ENCODE peak calls at places on chromosomes 4 and X, in seven cellular contexts. One of them, this sample, is unnamed. For H3K9me3, the result is how much of the 10 kb centered on the place peaks cover.

GRCh38 chrX:106752101-106752678 is 25.7 kb downstream of the RNF128 start:
- DNase-seq in OCI-LY7: peak
- DNase-seq in left lung: no peak
- DNase-seq in IMR-90: peak
- DNase-seq in lung: no peak
- DNase-seq in psoas muscle: no peak
- DNase-seq in astrocyte: no peak
- DNase-seq in this sample: no peak

GRCh38 chr4:120869511-120870278 is 52.8 kb downstream of the PRDM5 start:
- DNase-seq in OCI-LY7: no peak
- DNase-seq in left lung: no peak
- DNase-seq in IMR-90: peak
- DNase-seq in lung: no peak
- DNase-seq in psoas muscle: no peak
- DNase-seq in astrocyte: no peak
- DNase-seq in this sample: no peak

GRCh38 chr4:3476936-3477749 is 14.0 kb downstream of the DOK7 start:
- DNase-seq in OCI-LY7: no peak
- DNase-seq in left lung: no peak
- DNase-seq in IMR-90: no peak
- DNase-seq in lung: no peak
- DNase-seq in psoas muscle: peak
- DNase-seq in astrocyte: no peak
- DNase-seq in this sample: no peak

GRCh38 chr4:37793562-37793961 is 32.9 kb upstream of the PGM2 start:
- DNase-seq in OCI-LY7: peak
- DNase-seq in left lung: no peak
- DNase-seq in IMR-90: peak
- DNase-seq in lung: peak
- DNase-seq in psoas muscle: no peak
- DNase-seq in astrocyte: no peak
- DNase-seq in this sample: no peak

GRCh38 chr4:3019471-3019870 is 54.9 kb downstream of the HTT-AS start:
- DNase-seq in OCI-LY7: no peak
- DNase-seq in left lung: no peak
- DNase-seq in IMR-90: no peak
- DNase-seq in lung: no peak
- DNase-seq in psoas muscle: no peak
- DNase-seq in astrocyte: no peak
- DNase-seq in this sample: no peak

GRCh38 chrX:118370921-118371624 is 25.2 kb downstream of the WDR44 start:
- DNase-seq in OCI-LY7: no peak
- DNase-seq in left lung: no peak
- DNase-seq in IMR-90: peak
- DNase-seq in lung: no peak
- DNase-seq in psoas muscle: no peak
- DNase-seq in astrocyte: peak
- DNase-seq in this sample: no peak

GRCh38 chrX:23435575-23435974 is 100.9 kb downstream of the PTCHD1 start:
- DNase-seq in OCI-LY7: no peak
- DNase-seq in left lung: no peak
- DNase-seq in IMR-90: no peak
- DNase-seq in lung: no peak
- DNase-seq in psoas muscle: no peak
- DNase-seq in astrocyte: no peak
- DNase-seq in this sample: no peak

GRCh38 chrX:63664741-63665140 is 120.3 kb downstream of the ARHGEF9 start:
- DNase-seq in OCI-LY7: no peak
- DNase-seq in left lung: no peak
- DNase-seq in IMR-90: peak
- DNase-seq in lung: no peak
- DNase-seq in psoas muscle: no peak
- DNase-seq in astrocyte: no peak
- DNase-seq in this sample: no peak

GRCh38 chr4:119946359-119946758 is 120.3 kb downstream of the MAD2L1 start:
- DNase-seq in OCI-LY7: no peak
- DNase-seq in left lung: no peak
- DNase-seq in IMR-90: peak
- DNase-seq in lung: no peak
- DNase-seq in psoas muscle: no peak
- DNase-seq in astrocyte: no peak
- DNase-seq in this sample: no peak

GRCh38 chr4:55411621-55412020 is 15.9 kb downstream of the TMEM165 start:
- DNase-seq in OCI-LY7: no peak
- DNase-seq in left lung: no peak
- DNase-seq in IMR-90: peak
- DNase-seq in lung: no peak
- DNase-seq in psoas muscle: no peak
- DNase-seq in astrocyte: peak
- DNase-seq in this sample: no peak

GRCh38 chr4:26459756-26460530 is 30.3 kb downstream of the CCKAR start:
- DNase-seq in OCI-LY7: no peak
- DNase-seq in left lung: no peak
- DNase-seq in IMR-90: peak
- DNase-seq in lung: no peak
- DNase-seq in psoas muscle: no peak
- DNase-seq in astrocyte: peak
- DNase-seq in this sample: no peak

GRCh38 chr4:105895609-105896460 is 564 bp downstream of the NPNT start:
- DNase-seq in OCI-LY7: no peak
- DNase-seq in left lung: peak
- DNase-seq in IMR-90: no peak
- DNase-seq in lung: peak
- DNase-seq in psoas muscle: peak
- DNase-seq in astrocyte: peak
- DNase-seq in this sample: no peak

GRCh38 chr4:48831532-48832015 is 686 bp downstream of the OCIAD1 start:
- DNase-seq in OCI-LY7: peak
- DNase-seq in left lung: no peak
- DNase-seq in IMR-90: peak
- DNase-seq in lung: no peak
- DNase-seq in psoas muscle: no peak
- DNase-seq in astrocyte: no peak
- DNase-seq in this sample: no peak

GRCh38 chr4:105215609-105216313 is 69.1 kb downstream of the TET2 start:
- DNase-seq in OCI-LY7: no peak
- DNase-seq in left lung: no peak
- DNase-seq in IMR-90: peak
- DNase-seq in lung: no peak
- DNase-seq in psoas muscle: no peak
- DNase-seq in astrocyte: peak
- DNase-seq in this sample: no peak

GRCh38 chr4:116005037-116005805 is 891.8 kb upstream of the NDST4 start:
- DNase-seq in OCI-LY7: peak
- DNase-seq in left lung: no peak
- DNase-seq in IMR-90: no peak
- DNase-seq in lung: no peak
- DNase-seq in psoas muscle: no peak
- DNase-seq in astrocyte: no peak
- DNase-seq in this sample: no peak

GRCh38 chr4:125323547-125324100 is 8.9 kb downstream of the FAT4 start:
- DNase-seq in OCI-LY7: no peak
- DNase-seq in left lung: no peak
- DNase-seq in IMR-90: peak
- DNase-seq in lung: no peak
- DNase-seq in psoas muscle: no peak
- DNase-seq in astrocyte: peak
- DNase-seq in this sample: no peak

GRCh38 chr4:177696438-177696966 is 254.3 kb upstream of the AGA start:
- DNase-seq in OCI-LY7: no peak
- DNase-seq in left lung: no peak
- DNase-seq in IMR-90: peak
- DNase-seq in lung: no peak
- DNase-seq in psoas muscle: no peak
- DNase-seq in astrocyte: peak
- DNase-seq in this sample: no peak

DNA sequence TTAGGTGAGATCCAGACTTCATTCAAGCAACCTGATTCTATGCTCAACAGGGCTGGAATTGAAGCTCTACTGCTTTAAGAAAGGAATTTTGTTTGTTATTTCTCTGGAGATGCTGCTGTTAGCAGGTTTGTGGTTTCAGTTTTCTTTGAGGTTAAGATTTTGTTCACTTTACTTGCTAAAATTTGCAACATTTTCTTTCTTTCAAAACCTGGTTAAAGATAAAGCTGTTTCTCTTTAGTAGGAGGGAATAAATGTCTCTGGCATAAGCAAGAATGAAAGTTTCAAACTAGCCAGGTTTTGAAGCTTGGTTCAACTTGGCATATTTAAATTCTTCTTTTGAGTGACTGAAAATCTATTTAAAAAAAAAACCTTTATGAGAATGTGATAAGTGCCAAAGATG is 660.6 kb upstream of the NR3C2 start:
- DNase-seq in OCI-LY7: no peak
- DNase-seq in left lung: no peak
- DNase-seq in IMR-90: no peak
- DNase-seq in lung: no peak
- DNase-seq in psoas muscle: no peak
- DNase-seq in astrocyte: no peak
- DNase-seq in this sample: no peak
- H3K9me3 ChIP-seq in OCI-LY7: under half
- H3K9me3 ChIP-seq in left lung: under half
- H3K9me3 ChIP-seq in IMR-90: under half
- H3K9me3 ChIP-seq in lung: under half
- H3K9me3 ChIP-seq in psoas muscle: under half
- H3K9me3 ChIP-seq in astrocyte: under half
- H3K9me3 ChIP-seq in this sample: under half

GRCh38 chrX:67779099-67779498 is 235.3 kb downstream of the AR start:
- DNase-seq in OCI-LY7: no peak
- DNase-seq in left lung: peak
- DNase-seq in IMR-90: no peak
- DNase-seq in lung: peak
- DNase-seq in psoas muscle: peak
- DNase-seq in astrocyte: no peak
- DNase-seq in this sample: no peak

GRCh38 chrX:67780694-67781109 is 236.9 kb downstream of the AR start:
- DNase-seq in OCI-LY7: no peak
- DNase-seq in left lung: peak
- DNase-seq in IMR-90: peak
- DNase-seq in lung: peak
- DNase-seq in psoas muscle: peak
- DNase-seq in astrocyte: peak
- DNase-seq in this sample: no peak

GRCh38 chrX:67784712-67785111 is 240.9 kb downstream of the AR start:
- DNase-seq in OCI-LY7: no peak
- DNase-seq in left lung: no peak
- DNase-seq in IMR-90: no peak
- DNase-seq in lung: no peak
- DNase-seq in psoas muscle: no peak
- DNase-seq in astrocyte: no peak
- DNase-seq in this sample: no peak

GRCh38 chrX:67777148-67777547 is 233.3 kb downstream of the AR start:
- DNase-seq in OCI-LY7: no peak
- DNase-seq in left lung: no peak
- DNase-seq in IMR-90: no peak
- DNase-seq in lung: no peak
- DNase-seq in psoas muscle: no peak
- DNase-seq in astrocyte: no peak
- DNase-seq in this sample: no peak

DNA sequence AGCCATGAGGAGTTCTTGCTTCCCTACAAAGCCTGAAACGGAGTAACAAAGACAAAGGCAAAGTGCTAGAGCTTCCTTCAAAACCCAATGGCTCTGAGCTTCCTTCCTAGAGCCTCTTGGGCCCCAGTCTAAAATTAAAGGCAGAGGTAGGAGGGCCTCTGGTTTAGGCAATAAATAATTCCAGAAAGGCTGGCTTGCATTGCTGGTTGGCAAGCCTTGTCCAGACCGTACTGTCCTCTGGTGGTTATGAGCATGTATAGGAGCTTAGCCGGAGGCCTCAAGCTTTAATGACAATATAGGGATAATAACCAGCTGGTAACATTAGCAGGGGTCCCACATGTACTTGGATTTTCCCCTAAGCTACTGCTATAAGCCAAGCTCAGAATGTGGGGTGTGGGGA is 237.3 kb downstream of the AR start:
- DNase-seq in OCI-LY7: no peak
- DNase-seq in left lung: no peak
- DNase-seq in IMR-90: no peak
- DNase-seq in lung: no peak
- DNase-seq in psoas muscle: peak
- DNase-seq in astrocyte: no peak
- DNase-seq in this sample: no peak
- H3K9me3 ChIP-seq in OCI-LY7: under half
- H3K9me3 ChIP-seq in left lung: under half
- H3K9me3 ChIP-seq in IMR-90: under half
- H3K9me3 ChIP-seq in lung: under half
- H3K9me3 ChIP-seq in psoas muscle: under half
- H3K9me3 ChIP-seq in astrocyte: under half
- H3K9me3 ChIP-seq in this sample: under half

GRCh38 chr4:11216520-11216919 is 212.2 kb downstream of the HS3ST1 start:
- DNase-seq in OCI-LY7: no peak
- DNase-seq in left lung: no peak
- DNase-seq in IMR-90: no peak
- DNase-seq in lung: no peak
- DNase-seq in psoas muscle: no peak
- DNase-seq in astrocyte: no peak
- DNase-seq in this sample: no peak

GRCh38 chr4:11218692-11219091 is 210.0 kb downstream of the HS3ST1 start:
- DNase-seq in OCI-LY7: no peak
- DNase-seq in left lung: no peak
- DNase-seq in IMR-90: no peak
- DNase-seq in lung: no peak
- DNase-seq in psoas muscle: no peak
- DNase-seq in astrocyte: no peak
- DNase-seq in this sample: no peak

DNA sequence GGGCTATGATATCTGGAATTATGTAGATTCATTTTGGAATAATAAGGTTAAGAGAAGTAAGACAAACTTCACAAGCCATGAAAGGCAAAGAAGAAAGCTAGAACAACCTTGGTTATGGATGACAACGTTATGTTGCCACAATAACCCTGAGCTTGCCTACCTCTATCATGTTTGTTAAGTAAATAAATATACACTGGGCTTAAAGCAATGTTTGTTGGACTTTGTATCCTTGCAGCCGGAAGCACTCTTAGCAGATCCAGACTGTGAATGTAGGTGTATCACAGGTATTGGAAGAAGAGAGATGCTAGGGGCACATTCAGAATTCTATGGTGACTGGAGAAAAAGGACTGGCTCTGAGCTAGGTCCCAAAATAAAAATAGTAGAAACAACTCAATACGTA is 214.4 kb downstream of the HS3ST1 start:
- DNase-seq in OCI-LY7: no peak
- DNase-seq in left lung: no peak
- DNase-seq in IMR-90: no peak
- DNase-seq in lung: no peak
- DNase-seq in psoas muscle: no peak
- DNase-seq in astrocyte: no peak
- DNase-seq in this sample: no peak
- H3K9me3 ChIP-seq in OCI-LY7: under half
- H3K9me3 ChIP-seq in left lung: under half
- H3K9me3 ChIP-seq in IMR-90: under half
- H3K9me3 ChIP-seq in lung: under half
- H3K9me3 ChIP-seq in psoas muscle: under half
- H3K9me3 ChIP-seq in astrocyte: under half
- H3K9me3 ChIP-seq in this sample: under half

DNA sequence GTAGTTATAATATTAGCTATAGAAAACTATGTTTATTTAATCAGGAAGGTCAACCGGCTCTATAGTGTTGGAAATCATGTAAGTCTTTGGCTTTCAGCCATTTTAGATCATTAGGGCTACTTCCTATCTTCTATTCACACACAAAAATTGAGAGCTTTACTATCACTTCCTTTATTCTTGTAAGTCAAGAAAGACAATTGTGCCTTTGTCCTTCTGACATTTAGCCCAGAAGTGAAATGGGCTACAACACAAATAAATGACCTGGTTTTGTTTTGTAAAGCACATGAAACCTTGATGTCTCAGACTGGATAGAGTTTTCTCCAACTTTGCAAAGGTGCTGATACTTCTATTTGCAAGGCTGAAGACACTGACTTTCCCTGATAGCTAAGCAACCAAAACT is 122.4 kb upstream of the ACSL4 start:
- DNase-seq in OCI-LY7: no peak
- DNase-seq in left lung: no peak
- DNase-seq in IMR-90: no peak
- DNase-seq in lung: no peak
- DNase-seq in psoas muscle: no peak
- DNase-seq in astrocyte: no peak
- DNase-seq in this sample: no peak
- H3K9me3 ChIP-seq in OCI-LY7: under half
- H3K9me3 ChIP-seq in left lung: under half
- H3K9me3 ChIP-seq in IMR-90: under half
- H3K9me3 ChIP-seq in lung: under half
- H3K9me3 ChIP-seq in psoas muscle: under half
- H3K9me3 ChIP-seq in astrocyte: under half
- H3K9me3 ChIP-seq in this sample: under half

This sample was measured in T-helper 17 cell.